ENCODE peak calls at places on chromosomes 2 and 18, in five cellular contexts. I, X, A, W and J are unnamed samples.

GRCh38 chr2:149038442-149039212 is at the start of gene LYPD6B:
- DNase-seq in I (no peak), X (no peak), A (peak), W (no peak), J (no peak)

GRCh38 chr18:70176537-70176936 is 28.9 kb downstream of the RTTN start:
- DNase-seq in I (no peak), X (no peak), A (no peak), W (no peak), J (no peak)

GRCh38 chr2:4763009-4763408 is 929.2 kb upstream of the SOX11 start:
- DNase-seq in I (no peak), X (peak), A (peak), W (no peak), J (no peak)

GRCh38 chr2:163692611-163693482 is 43.0 kb downstream of the FIGN start:
- DNase-seq in I (no peak), X (no peak), A (no peak), W (no peak), J (no peak)

GRCh38 chr18:8703781-8704301 is 1.5 kb upstream of the MTCL1 start:
- DNase-seq in I (peak), X (no peak), A (no peak), W (no peak), J (no peak)

GRCh38 chr2:64311948-64312621 is 141.9 kb upstream of the LGALSL start:
- DNase-seq in I (peak), X (peak), A (peak), W (peak), J (peak)

GRCh38 chr2:16305191-16305590 is 360.4 kb downstream of the CYRIA start:
- DNase-seq in I (no peak), X (no peak), A (no peak), W (no peak), J (no peak)

GRCh38 chr2:238117199-238118154 is 17.3 kb downstream of the ESPNL start:
- DNase-seq in I (no peak), X (no peak), A (no peak), W (no peak), J (no peak)

GRCh38 chr2:79985145-79985544 is 319.4 kb downstream of the LRRTM1 start:
- DNase-seq in I (no peak), X (no peak), A (no peak), W (no peak), J (no peak)

GRCh38 chr18:32373995-32374394 is 96.7 kb downstream of the GAREM1 start:
- DNase-seq in I (no peak), X (no peak), A (no peak), W (no peak), J (no peak)

GRCh38 chr2:199955007-199955338 is 318 bp downstream of the TYW5 start:
- DNase-seq in I (no peak), X (no peak), A (no peak), W (no peak), J (no peak)

GRCh38 chr2:54634564-54635511 is 88.6 kb upstream of the EML6 start:
- DNase-seq in I (peak), X (peak), A (no peak), W (no peak), J (no peak)

GRCh38 chr2:233414777-233415570 is 60.7 kb downstream of the DGKD start:
- DNase-seq in I (no peak), X (peak), A (peak), W (no peak), J (peak)

GRCh38 chr2:30412392-30413321 is 34.4 kb upstream of the LCLAT1 start:
- DNase-seq in I (peak), X (no peak), A (no peak), W (no peak), J (no peak)

GRCh38 chr18:54020346-54020745 is 204.1 kb downstream of the MBD2 start:
- DNase-seq in I (no peak), X (no peak), A (no peak), W (no peak), J (no peak)

GRCh38 chr2:55581875-55582547 is 35.4 kb downstream of the PPP4R3B start:
- DNase-seq in I (no peak), X (no peak), A (no peak), W (no peak), J (no peak)

GRCh38 chr2:182646763-182647498 is 69.1 kb upstream of the DNAJC10 start:
- DNase-seq in I (no peak), X (no peak), A (no peak), W (no peak), J (no peak)

GRCh38 chr2:162636206-162636728 is 202.3 kb downstream of the KCNH7 start:
- DNase-seq in I (no peak), X (no peak), A (no peak), W (no peak), J (no peak)

GRCh38 chr2:66813976-66814375 is 379.1 kb downstream of the MEIS1 start:
- DNase-seq in I (no peak), X (no peak), A (no peak), W (no peak), J (no peak)

GRCh38 chr2:53268086-53268485 is 499.5 kb upstream of the CHAC2 start:
- DNase-seq in I (no peak), X (no peak), A (no peak), W (no peak), J (no peak)

GRCh38 chr18:55047546-55047945 is 88.3 kb upstream of the CCDC68 start:
- DNase-seq in I (no peak), X (no peak), A (no peak), W (no peak), J (no peak)

GRCh38 chr18:2050016-2050415 is 521.3 kb downstream of the METTL4 start:
- DNase-seq in I (no peak), X (no peak), A (no peak), W (no peak), J (no peak)

GRCh38 chr2:156087875-156088274 is 244.6 kb downstream of the NR4A2 start:
- DNase-seq in I (no peak), X (peak), A (no peak), W (no peak), J (no peak)

GRCh38 chr18:23994361-23994902 is 20.1 kb upstream of the TTC39C start:
- DNase-seq in I (peak), X (peak), A (no peak), W (no peak), J (no peak)

GRCh38 chr2:101520246-101520645 is 45.3 kb upstream of the RFX8 start:
- DNase-seq in I (no peak), X (no peak), A (no peak), W (no peak), J (no peak)

GRCh38 chr18:21826641-21827302 is 86.2 kb downstream of the MIB1 start:
- DNase-seq in I (no peak), X (no peak), A (no peak), W (no peak), J (no peak)

GRCh38 chr2:55107428-55107827 is 57.2 kb upstream of the RTN4 start:
- DNase-seq in I (no peak), X (peak), A (no peak), W (no peak), J (no peak)

GRCh38 chr2:127453392-127454171 is 35.4 kb downstream of the PROC start:
- DNase-seq in I (no peak), X (peak), A (peak), W (peak), J (no peak)

GRCh38 chr2:70958759-70959158 is 19.7 kb upstream of the ANKRD53 start:
- DNase-seq in I (no peak), X (no peak), A (no peak), W (no peak), J (peak)

GRCh38 chr2:224645722-224646121 is 60.6 kb upstream of the CUL3 start:
- DNase-seq in I (no peak), X (no peak), A (no peak), W (no peak), J (no peak)

GRCh38 chr2:97654324-97654723 is 8.5 kb downstream of the COX5B start:
- DNase-seq in I (no peak), X (no peak), A (peak), W (no peak), J (no peak)

GRCh38 chr2:149648282-149649030 is 60.9 kb upstream of the MMADHC start:
- DNase-seq in I (peak), X (peak), A (no peak), W (no peak), J (peak)

GRCh38 chr2:33158482-33159003 is 211.8 kb downstream of the LTBP1 start:
- DNase-seq in I (no peak), X (no peak), A (no peak), W (no peak), J (no peak)
- TF ChIP-seq EP300 in I (peak), X (no peak), A (no peak), W (no peak), J (peak)

DNA sequence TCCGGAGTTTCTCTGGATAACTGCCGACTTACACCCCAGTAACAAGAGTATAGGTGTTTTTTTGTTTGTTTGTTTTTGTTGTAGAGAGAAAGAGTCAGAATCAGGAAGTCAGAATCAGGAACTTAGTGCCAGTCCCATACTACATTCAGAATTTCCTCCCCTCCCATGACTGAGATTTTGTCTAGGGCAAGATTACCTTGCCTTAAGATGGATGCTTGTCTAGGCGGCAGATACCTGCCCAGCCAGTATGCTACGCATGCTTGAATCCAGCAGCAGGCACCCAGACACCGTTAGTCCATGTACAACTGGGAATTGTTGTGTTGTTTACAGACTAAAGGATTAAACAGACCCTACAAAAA is 6.1 kb downstream of the XRCC5 start:
- DNase-seq in I (no peak), X (peak), A (no peak), W (no peak), J (no peak)
- TF ChIP-seq POLR2A in I (no peak), X (no peak), A (no peak), W (no peak), J (no peak)

GRCh38 chr2:2392332-2392731 is 61.3 kb upstream of the MYT1L start:
- DNase-seq in I (no peak), X (no peak), A (no peak), W (no peak), J (no peak)
- TF ChIP-seq EP300 in I (no peak), X (no peak), A (no peak), W (no peak), J (no peak)

DNA sequence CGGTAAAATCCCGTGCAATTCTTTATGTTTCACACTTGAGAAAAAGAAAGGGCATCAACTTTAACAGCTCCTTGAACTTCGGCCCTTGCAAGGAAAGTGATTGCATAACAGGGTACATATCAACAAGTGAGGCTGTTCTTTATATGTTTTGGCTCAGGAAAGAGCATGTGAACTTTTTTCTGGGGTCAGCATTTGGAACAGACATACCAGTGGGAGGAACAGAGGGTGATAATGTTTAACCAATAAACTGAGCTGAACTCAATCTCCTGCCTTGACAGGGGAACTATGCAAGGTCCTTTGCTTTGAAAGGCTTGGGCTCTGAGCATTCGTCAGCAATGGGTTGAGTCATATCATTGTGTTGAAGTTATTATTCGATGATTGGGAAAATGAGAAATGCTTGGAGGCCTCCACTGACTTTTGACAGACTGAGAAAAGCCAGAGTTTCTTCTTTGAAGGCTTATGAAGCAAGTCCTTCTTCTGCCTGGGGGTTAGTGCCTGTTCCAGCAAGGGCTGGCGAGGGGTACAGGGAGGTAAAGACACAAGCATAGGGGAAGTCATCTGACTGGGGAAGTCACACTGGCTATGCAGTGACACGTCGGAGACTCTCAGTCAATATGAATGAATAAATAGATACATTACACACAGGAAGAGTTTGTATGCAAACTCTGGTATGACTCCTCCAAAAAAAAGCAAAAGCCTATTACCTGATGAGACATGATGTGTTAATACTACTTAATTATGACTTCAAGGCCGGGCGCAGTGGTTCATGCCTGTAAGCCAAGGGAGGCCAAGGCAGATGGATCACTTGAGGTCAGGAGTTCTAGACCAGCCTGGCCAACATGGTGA is 57.2 kb downstream of the CYB5A start:
- DNase-seq in I (peak), X (peak), A (no peak), W (no peak), J (no peak)
- TF ChIP-seq POLR2A in I (no peak), X (no peak), A (no peak), W (no peak), J (no peak)

DNA sequence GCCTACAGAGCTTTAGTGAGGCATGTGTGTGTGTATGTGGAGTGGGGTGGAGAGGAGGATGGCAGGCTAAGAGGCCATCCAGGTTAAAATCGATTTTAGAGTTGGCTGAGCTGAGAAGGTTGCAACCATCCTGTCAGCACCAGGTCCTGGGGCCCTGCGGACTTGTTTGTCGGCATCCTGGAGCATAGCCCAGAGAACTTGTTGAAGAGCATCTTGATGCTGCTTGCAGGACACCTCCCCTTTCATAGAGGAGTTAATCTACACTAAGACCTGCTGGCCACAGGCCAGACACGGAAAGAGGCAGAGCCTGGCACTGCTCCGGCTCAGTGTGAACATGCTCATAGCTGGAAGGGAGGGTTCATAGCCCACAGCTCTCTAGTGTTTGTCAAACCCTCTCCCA is 72.1 kb upstream of the RGPD5 start:
- DNase-seq in I (no peak), X (no peak), A (peak), W (no peak), J (peak)
- TF ChIP-seq EP300 in I (no peak), X (no peak), A (no peak), W (no peak), J (no peak)

DNA sequence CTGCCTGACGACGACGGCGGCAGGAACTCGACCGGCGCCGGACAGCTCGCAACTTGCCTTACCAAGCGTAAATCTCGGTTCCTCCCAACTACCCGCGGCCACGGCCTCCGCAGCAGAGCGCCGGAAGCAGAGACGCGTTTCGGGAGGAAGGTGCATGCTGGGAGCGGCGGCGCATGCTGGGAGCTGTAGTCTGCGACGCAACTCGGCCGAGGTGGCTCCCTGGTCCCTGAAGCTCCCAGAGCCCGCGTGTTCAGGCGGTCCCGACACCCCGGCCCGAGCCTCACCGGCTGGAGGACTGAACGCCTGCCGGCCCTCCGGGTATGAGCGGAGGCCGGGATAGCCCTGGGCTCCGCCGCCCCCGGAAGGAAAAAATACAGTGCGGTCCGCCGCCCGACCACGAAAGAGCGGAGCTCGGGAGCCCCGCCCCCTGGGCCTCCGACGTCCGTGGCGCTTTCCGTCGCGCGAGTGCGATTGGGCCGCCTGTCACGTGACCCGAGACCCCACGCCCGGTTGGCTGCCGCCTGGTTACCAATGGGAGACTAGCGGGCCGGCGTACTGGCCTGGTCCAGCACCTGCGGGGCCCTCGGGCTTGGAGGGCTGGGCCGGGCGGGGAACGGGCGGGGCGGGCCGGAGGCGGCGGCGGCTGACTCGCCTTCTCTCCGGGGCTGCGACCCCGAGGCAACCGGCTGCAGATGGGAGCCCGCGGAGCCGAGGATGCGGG is at the start of gene CAPN10:
- DNase-seq in I (peak), X (peak), A (peak), W (peak), J (peak)
- TF ChIP-seq POLR2A in I (peak), X (peak), A (no peak), W (peak), J (peak)

DNA sequence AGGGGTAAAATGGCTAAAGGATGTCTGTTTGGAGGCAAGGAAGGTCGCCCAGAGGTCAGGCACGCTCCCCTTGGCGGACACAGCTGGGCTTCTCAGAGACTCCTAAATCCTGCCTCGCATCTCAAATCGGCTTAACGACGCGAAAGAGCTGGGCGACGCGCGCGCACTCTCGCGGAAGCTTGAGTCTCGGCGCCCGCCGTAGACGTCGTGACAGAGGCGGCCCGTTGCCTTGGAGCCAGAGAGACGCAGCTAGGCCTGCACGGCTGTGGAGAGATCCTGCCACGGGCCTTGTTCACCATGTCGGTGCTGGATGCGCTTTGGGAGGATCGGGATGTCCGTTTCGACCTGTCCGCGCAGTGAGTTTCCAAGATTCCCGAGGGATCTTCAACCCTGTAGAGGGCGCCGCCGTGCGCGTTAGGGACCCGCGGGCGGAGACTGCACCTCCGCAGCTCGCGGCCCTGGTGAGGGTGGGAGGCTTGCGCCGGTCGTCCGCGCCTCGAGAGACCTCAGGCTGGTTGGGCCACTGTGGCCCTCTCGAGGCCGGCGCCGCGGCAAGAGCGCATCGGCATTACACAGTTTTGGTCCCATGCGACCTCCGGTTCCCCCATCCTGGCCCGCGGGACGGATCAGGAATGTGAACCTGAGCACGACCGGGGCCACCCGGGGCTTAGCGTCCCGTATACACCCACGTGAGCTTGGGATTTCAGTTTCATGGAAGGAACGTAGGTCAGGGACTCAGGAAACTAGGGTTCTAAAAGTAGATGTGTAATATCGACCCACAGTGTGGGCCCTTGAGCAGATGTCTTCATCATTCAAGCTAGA is at the start of gene BBS5:
- DNase-seq in I (peak), X (peak), A (peak), W (peak), J (peak)
- TF ChIP-seq EP300 in I (no peak), X (no peak), A (no peak), W (no peak), J (no peak)

GRCh38 chr2:180663016-180663471 is 317.4 kb upstream of the UBE2E3 start:
- DNase-seq in I (no peak), X (no peak), A (no peak), W (no peak), J (no peak)
- TF ChIP-seq POLR2A in I (no peak), X (no peak), A (no peak), W (no peak), J (no peak)

GRCh38 chr18:48893559-48894265 is 57.1 kb downstream of the SMAD7 start:
- DNase-seq in I (peak), X (no peak), A (no peak), W (no peak), J (no peak)
- TF ChIP-seq EP300 in I (no peak), X (no peak), A (no peak), W (no peak), J (no peak)